ENCODE peak calls at places on chromosome 6, in ten cellular contexts. Q is GM23338, L is dorsolateral prefrontal cortex, F is keratinocyte, V is A549, H is K562, X is Caco-2, Z is IMR-90, E is astrocyte of the spinal cord, U is choroid plexus epithelial cell. M is an unnamed sample.

GRCh38 chr6:63537959-63538300 is 34.4 kb upstream of the LOC128125822 start:
- DNase-seq in Q (no peak), L (no peak), F (no peak), V (no peak), H (no peak), X (no peak), Z (no peak), E (no peak), U (no peak), M (no peak)

GRCh38 chr6:166862287-166862977 is 93.9 kb downstream of the RNASET2 start:
- DNase-seq in Q (peak; percentile 83), L (no peak), F (no peak), V (no peak), H (no peak), X (peak; percentile 48), Z (no peak), E (no peak), U (peak; percentile 7), M (no peak)

GRCh38 chr6:106106276-106107042 is 20.3 kb downstream of the PRDM1 start:
- DNase-seq in Q (no peak), L (no peak), F (no peak), V (no peak), H (no peak), X (no peak), Z (no peak), E (no peak), U (no peak), M (no peak)

GRCh38 chr6:148265058-148265457 is 77.6 kb upstream of the SASH1 start:
- DNase-seq in Q (peak; percentile 49), L (no peak), F (no peak), V (no peak), H (no peak), X (peak; percentile 84), Z (no peak), E (no peak), U (no peak), M (no peak)

GRCh38 chr6:34516391-34517324 is 39.5 kb downstream of the SPDEF start:
- DNase-seq in Q (no peak), L (no peak), F (no peak), V (no peak), H (no peak), X (no peak), Z (no peak), E (no peak), U (no peak), M (no peak)

GRCh38 chr6:130105996-130106704 is 87.8 kb downstream of the L3MBTL3 start:
- DNase-seq in Q (no peak), L (no peak), F (no peak), V (no peak), H (peak; percentile 11), X (no peak), Z (no peak), E (no peak), U (no peak), M (no peak)

GRCh38 chr6:14770572-14770971 is 475.3 kb upstream of the JARID2 start:
- DNase-seq in Q (no peak), L (no peak), F (no peak), V (peak; percentile 18), H (no peak), X (no peak), Z (peak; percentile 90), E (peak; percentile 74), U (peak; percentile 81), M (no peak)

GRCh38 chr6:33428219-33428890 is 8.5 kb downstream of the SYNGAP1 start:
- DNase-seq in Q (peak; percentile 57), L (no peak), F (peak; percentile 58), V (peak; percentile 46), H (peak; percentile 85), X (peak; percentile 74), Z (no peak), E (no peak), U (no peak), M (no peak)

GRCh38 chr6:154615483-154616025 is 105.1 kb upstream of the CNKSR3 start:
- DNase-seq in Q (peak; percentile 19), L (peak; percentile 49), F (no peak), V (peak; percentile 87), H (peak; percentile 93), X (no peak), Z (peak; percentile 60), E (peak; percentile 75), U (peak; percentile 55), M (no peak)

GRCh38 chr6:137216875-137217553 is 2.2 kb downstream of the IFNGR1 start:
- DNase-seq in Q (no peak), L (no peak), F (peak; percentile 88), V (no peak), H (no peak), X (no peak), Z (no peak), E (no peak), U (no peak), M (no peak)

GRCh38 chr6:30556714-30556963 is 350 bp upstream of the GNL1 start:
- DNase-seq in Q (peak; percentile 98), L (no peak), F (no peak), V (no peak), H (peak; percentile 97), X (peak; percentile 92), Z (no peak), E (no peak), U (no peak), M (no peak)

GRCh38 chr6:131840936-131841583 is 33.2 kb downstream of the ENPP1 start:
- DNase-seq in Q (no peak), L (no peak), F (no peak), V (no peak), H (no peak), X (no peak), Z (no peak), E (no peak), U (no peak), M (no peak)

GRCh38 chr6:3868544-3868943 is 19.4 kb downstream of the FAM50B start:
- DNase-seq in Q (no peak), L (no peak), F (no peak), V (no peak), H (no peak), X (no peak), Z (peak; percentile 28), E (peak; percentile 69), U (no peak), M (no peak)

GRCh38 chr6:96613291-96613999 is 50.5 kb downstream of the FHL5 start:
- DNase-seq in Q (peak; percentile 4), L (no peak), F (no peak), V (no peak), H (no peak), X (no peak), Z (no peak), E (no peak), U (no peak), M (no peak)

GRCh38 chr6:96608074-96608473 is 45.1 kb downstream of the FHL5 start:
- DNase-seq in Q (no peak), L (no peak), F (no peak), V (no peak), H (no peak), X (no peak), Z (no peak), E (no peak), U (no peak), M (no peak)

GRCh38 chr6:96610019-96610418 is 47.1 kb downstream of the FHL5 start:
- DNase-seq in Q (no peak), L (no peak), F (no peak), V (no peak), H (no peak), X (no peak), Z (no peak), E (no peak), U (no peak), M (no peak)

GRCh38 chr6:96611342-96611964 is 48.5 kb downstream of the FHL5 start:
- DNase-seq in Q (no peak), L (no peak), F (no peak), V (no peak), H (no peak), X (no peak), Z (no peak), E (no peak), U (no peak), M (no peak)
- H3K4me3 ChIP-seq in Q (no peak overlapping the region), L (no peak overlapping the region), F (no peak overlapping the region), V (no peak overlapping the region), H (no peak overlapping the region), X (no peak overlapping the region), Z (no peak overlapping the region), E (no peak overlapping the region), U (no peak overlapping the region), M (no peak overlapping the region)

DNA sequence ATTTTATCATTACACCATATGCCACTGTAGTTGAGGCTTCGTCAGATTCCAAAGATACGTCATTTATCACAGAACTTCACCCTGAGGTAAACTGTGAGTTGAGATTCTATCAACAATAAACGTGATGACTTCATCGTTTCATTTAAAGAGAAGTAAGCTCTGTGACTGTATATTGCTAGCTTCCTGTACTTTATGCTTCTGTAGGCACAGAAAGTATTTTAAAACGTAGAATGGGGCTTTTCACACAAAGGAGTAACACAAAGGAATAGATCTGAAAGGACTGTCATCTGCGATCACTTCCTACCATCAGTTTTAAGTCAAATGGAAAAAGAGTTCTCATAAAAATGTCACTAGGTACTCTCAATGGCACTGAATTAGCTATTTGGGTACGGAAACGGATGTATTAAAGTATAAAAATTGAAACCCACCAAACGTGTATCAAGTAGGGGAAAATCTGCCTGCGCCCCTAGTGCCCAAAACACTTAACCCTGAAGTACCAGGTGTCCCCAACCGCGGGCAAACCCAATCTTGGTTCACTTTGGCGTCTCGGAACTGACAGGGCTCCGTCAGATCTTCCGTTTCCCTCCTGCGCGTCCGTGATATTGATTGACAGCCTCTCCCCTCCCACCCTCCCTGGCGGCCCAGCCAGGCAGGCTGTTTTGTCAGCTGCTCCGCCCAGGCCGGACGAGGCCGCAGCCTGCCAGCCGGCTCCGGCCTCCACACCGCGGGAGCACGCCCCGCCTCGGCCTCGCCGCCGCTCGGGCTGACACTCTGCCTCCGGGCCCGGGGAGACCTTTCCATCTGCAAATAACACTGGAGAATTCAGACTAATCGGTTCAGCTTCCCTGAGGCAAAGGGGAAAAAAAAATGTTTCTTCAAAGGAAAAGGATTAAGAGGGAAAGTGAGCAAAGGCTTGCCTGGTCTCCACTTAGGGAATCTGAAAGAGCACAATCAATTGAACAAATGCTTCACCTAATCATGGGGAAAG is 234.7 kb upstream of the MCHR2 start:
- DNase-seq in Q (peak; percentile 86), L (peak; percentile 41), F (no peak), V (peak; percentile 78), H (peak; percentile 93), X (peak; percentile 87), Z (peak; percentile 71), E (peak; percentile 59), U (peak; percentile 77), M (no peak)
- TF ChIP-seq CTCF in Q (peak; percentile 16), L (no peak), F (peak; percentile 18), V (no peak), H (peak; percentile 4), X (no peak), Z (peak; percentile 16), E (peak; percentile 31), U (peak; percentile 48), M (peak; percentile 4)

GRCh38 chr6:142030115-142030619 is 102.6 kb upstream of the GJE1 start:
- DNase-seq in Q (peak; percentile 68), L (no peak), F (no peak), V (no peak), H (peak; percentile 88), X (no peak), Z (peak; percentile 76), E (peak; percentile 38), U (peak; percentile 63), M (no peak)
- H3K4me3 ChIP-seq in Q (peak overlapping the region; percentile 59), L (no peak overlapping the region), F (no peak overlapping the region), V (no peak overlapping the region), H (peak overlapping the region; percentile 50), X (peak overlapping the region; percentile 21), Z (peak overlapping the region; percentile 75), E (peak overlapping the region; percentile 33), U (peak overlapping the region; percentile 53), M (peak overlapping the region; percentile 58)

DNA sequence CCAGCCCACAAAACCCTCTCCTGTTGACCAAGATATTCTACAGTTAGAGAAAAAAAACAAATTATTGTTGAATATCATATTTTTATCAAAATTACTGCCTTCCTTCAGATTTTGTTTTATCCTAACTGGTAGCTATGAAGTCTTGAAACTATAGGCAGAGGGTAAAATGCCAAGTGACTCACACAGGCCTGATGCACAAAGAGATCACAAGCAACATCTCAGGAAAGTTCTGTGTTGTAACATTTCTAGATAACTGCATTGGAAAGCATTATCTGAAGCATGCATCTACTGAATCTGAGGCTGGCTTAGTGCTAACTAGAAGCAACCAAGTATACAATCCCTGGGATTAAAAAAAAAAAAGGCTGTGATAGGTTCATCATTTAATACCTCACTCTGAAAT is 134.2 kb downstream of the PKHD1 start:
- DNase-seq in Q (no peak), L (no peak), F (no peak), V (no peak), H (no peak), X (no peak), Z (no peak), E (no peak), U (no peak), M (no peak)
- TF ChIP-seq CTCF in Q (no peak), L (no peak), F (no peak), V (no peak), H (no peak), X (no peak), Z (no peak), E (no peak), U (no peak), M (no peak)